ENCODE peak calls at places on chromosomes 12 and 14, in four cellular contexts. One of them, this sample, is unnamed. For H3K4me1 and H3K27me3, the result is how much of the 10 kb centered on the place peaks cover.

GRCh38 chr12:54840293-54840692 is 14.0 kb upstream of the MUCL1 start:
- DNase-seq in tibial artery: no peak
- DNase-seq in fibroblast of lung: no peak
- DNase-seq in Peyer's patch: no peak
- DNase-seq in this sample: no peak

GRCh38 chr14:22432348-22432976 is 156.6 kb downstream of the DAD1 start:
- DNase-seq in tibial artery: peak
- DNase-seq in fibroblast of lung: peak
- DNase-seq in Peyer's patch: no peak
- DNase-seq in this sample: peak

GRCh38 chr12:18955594-18955993 is 173.9 kb upstream of the PLEKHA5 start:
- DNase-seq in tibial artery: no peak
- DNase-seq in fibroblast of lung: no peak
- DNase-seq in Peyer's patch: no peak
- DNase-seq in this sample: no peak

GRCh38 chr12:119229837-119230236 is 51.1 kb downstream of the HSPB8 start:
- DNase-seq in tibial artery: no peak
- DNase-seq in fibroblast of lung: peak
- DNase-seq in Peyer's patch: no peak
- DNase-seq in this sample: peak

GRCh38 chr12:2221030-2221621 is 168.3 kb downstream of the CACNA1C start:
- DNase-seq in tibial artery: no peak
- DNase-seq in fibroblast of lung: no peak
- DNase-seq in Peyer's patch: no peak
- DNase-seq in this sample: no peak

GRCh38 chr14:61752626-61753025 is 9.6 kb upstream of the SNAPC1 start:
- DNase-seq in tibial artery: no peak
- DNase-seq in fibroblast of lung: no peak
- DNase-seq in Peyer's patch: no peak
- DNase-seq in this sample: peak

GRCh38 chr14:65850429-65851145 is 438.1 kb downstream of the FUT8 start:
- DNase-seq in tibial artery: no peak
- DNase-seq in fibroblast of lung: no peak
- DNase-seq in Peyer's patch: no peak
- DNase-seq in this sample: no peak

GRCh38 chr12:1606021-1606622 is 11.7 kb upstream of the FBXL14 start:
- DNase-seq in tibial artery: peak
- DNase-seq in fibroblast of lung: peak
- DNase-seq in Peyer's patch: peak
- DNase-seq in this sample: peak

GRCh38 chr12:28164644-28165313 is 25.5 kb upstream of the CCDC91 start:
- DNase-seq in tibial artery: no peak
- DNase-seq in fibroblast of lung: no peak
- DNase-seq in Peyer's patch: no peak
- DNase-seq in this sample: no peak

GRCh38 chr12:6699989-6700645 is 498 bp downstream of the PIANP start:
- DNase-seq in tibial artery: no peak
- DNase-seq in fibroblast of lung: no peak
- DNase-seq in Peyer's patch: no peak
- DNase-seq in this sample: peak

GRCh38 chr14:103688906-103689902 is 26.0 kb downstream of the XRCC3 start:
- DNase-seq in tibial artery: no peak
- DNase-seq in fibroblast of lung: peak
- DNase-seq in Peyer's patch: no peak
- DNase-seq in this sample: peak

GRCh38 chr12:94229902-94230301 is 81.5 kb downstream of the PLXNC1 start:
- DNase-seq in tibial artery: no peak
- DNase-seq in fibroblast of lung: no peak
- DNase-seq in Peyer's patch: no peak
- DNase-seq in this sample: no peak

GRCh38 chr14:61321385-61322010 is at the start of gene PRKCH:
- DNase-seq in tibial artery: peak
- DNase-seq in fibroblast of lung: peak
- DNase-seq in Peyer's patch: peak
- DNase-seq in this sample: peak

GRCh38 chr12:25313591-25313990 is 62.9 kb upstream of the KRAS start:
- DNase-seq in tibial artery: no peak
- DNase-seq in fibroblast of lung: no peak
- DNase-seq in Peyer's patch: no peak
- DNase-seq in this sample: no peak

GRCh38 chr14:99666533-99666932 is 17.6 kb upstream of the CYP46A1 start:
- DNase-seq in tibial artery: no peak
- DNase-seq in fibroblast of lung: no peak
- DNase-seq in Peyer's patch: no peak
- DNase-seq in this sample: no peak

GRCh38 chr14:53528114-53528513 is 375.0 kb upstream of the DDHD1 start:
- DNase-seq in tibial artery: no peak
- DNase-seq in fibroblast of lung: peak
- DNase-seq in Peyer's patch: no peak
- DNase-seq in this sample: peak

GRCh38 chr14:99203080-99203479 is 68.9 kb downstream of the BCL11B start:
- DNase-seq in tibial artery: no peak
- DNase-seq in fibroblast of lung: no peak
- DNase-seq in Peyer's patch: no peak
- DNase-seq in this sample: no peak

GRCh38 chr12:110373025-110373876 is 30.3 kb downstream of the ANAPC7 start:
- DNase-seq in tibial artery: no peak
- DNase-seq in fibroblast of lung: no peak
- DNase-seq in Peyer's patch: no peak
- DNase-seq in this sample: no peak

GRCh38 chr14:30468354-30468753 is 90.6 kb upstream of the G2E3 start:
- DNase-seq in tibial artery: no peak
- DNase-seq in fibroblast of lung: no peak
- DNase-seq in Peyer's patch: no peak
- DNase-seq in this sample: no peak

GRCh38 chr12:57744194-57744776 is 554 bp upstream of the TSPAN31 start:
- DNase-seq in tibial artery: peak
- DNase-seq in fibroblast of lung: peak
- DNase-seq in Peyer's patch: peak
- DNase-seq in this sample: no peak

GRCh38 chr12:76375470-76375869 is 27.3 kb upstream of the BBS10 start:
- DNase-seq in tibial artery: no peak
- DNase-seq in fibroblast of lung: no peak
- DNase-seq in Peyer's patch: no peak
- DNase-seq in this sample: no peak

GRCh38 chr14:75064205-75064567 is 362 bp upstream of the ACYP1 start:
- DNase-seq in tibial artery: no peak
- DNase-seq in fibroblast of lung: no peak
- DNase-seq in Peyer's patch: no peak
- DNase-seq in this sample: no peak

GRCh38 chr12:31407562-31407961 is 81.6 kb upstream of the SINHCAF start:
- DNase-seq in tibial artery: no peak
- DNase-seq in fibroblast of lung: no peak
- DNase-seq in Peyer's patch: no peak
- DNase-seq in this sample: no peak

GRCh38 chr14:33936391-33936790 is 14.5 kb downstream of the EGLN3 start:
- DNase-seq in tibial artery: no peak
- DNase-seq in fibroblast of lung: no peak
- DNase-seq in Peyer's patch: no peak
- DNase-seq in this sample: no peak

GRCh38 chr12:105273601-105274000 is 37.6 kb upstream of the APPL2 start:
- DNase-seq in tibial artery: no peak
- DNase-seq in fibroblast of lung: no peak
- DNase-seq in Peyer's patch: no peak
- DNase-seq in this sample: no peak

GRCh38 chr12:115648463-115648862 is 629.0 kb downstream of the MED13L start:
- DNase-seq in tibial artery: no peak
- DNase-seq in fibroblast of lung: peak
- DNase-seq in Peyer's patch: no peak
- DNase-seq in this sample: no peak

GRCh38 chr12:121030576-121031212 is 8.4 kb downstream of the OASL start:
- DNase-seq in tibial artery: no peak
- DNase-seq in fibroblast of lung: no peak
- DNase-seq in Peyer's patch: no peak
- DNase-seq in this sample: no peak

GRCh38 chr12:121034906-121035305 is 4.1 kb downstream of the OASL start:
- DNase-seq in tibial artery: no peak
- DNase-seq in fibroblast of lung: no peak
- DNase-seq in Peyer's patch: no peak
- DNase-seq in this sample: no peak

GRCh38 chr12:121036810-121037326 is 2.2 kb downstream of the OASL start:
- DNase-seq in tibial artery: no peak
- DNase-seq in fibroblast of lung: peak
- DNase-seq in Peyer's patch: no peak
- DNase-seq in this sample: peak

GRCh38 chr12:121038861-121039654 is at the start of gene OASL:
- DNase-seq in tibial artery: no peak
- DNase-seq in fibroblast of lung: peak
- DNase-seq in Peyer's patch: peak
- DNase-seq in this sample: no peak

DNA sequence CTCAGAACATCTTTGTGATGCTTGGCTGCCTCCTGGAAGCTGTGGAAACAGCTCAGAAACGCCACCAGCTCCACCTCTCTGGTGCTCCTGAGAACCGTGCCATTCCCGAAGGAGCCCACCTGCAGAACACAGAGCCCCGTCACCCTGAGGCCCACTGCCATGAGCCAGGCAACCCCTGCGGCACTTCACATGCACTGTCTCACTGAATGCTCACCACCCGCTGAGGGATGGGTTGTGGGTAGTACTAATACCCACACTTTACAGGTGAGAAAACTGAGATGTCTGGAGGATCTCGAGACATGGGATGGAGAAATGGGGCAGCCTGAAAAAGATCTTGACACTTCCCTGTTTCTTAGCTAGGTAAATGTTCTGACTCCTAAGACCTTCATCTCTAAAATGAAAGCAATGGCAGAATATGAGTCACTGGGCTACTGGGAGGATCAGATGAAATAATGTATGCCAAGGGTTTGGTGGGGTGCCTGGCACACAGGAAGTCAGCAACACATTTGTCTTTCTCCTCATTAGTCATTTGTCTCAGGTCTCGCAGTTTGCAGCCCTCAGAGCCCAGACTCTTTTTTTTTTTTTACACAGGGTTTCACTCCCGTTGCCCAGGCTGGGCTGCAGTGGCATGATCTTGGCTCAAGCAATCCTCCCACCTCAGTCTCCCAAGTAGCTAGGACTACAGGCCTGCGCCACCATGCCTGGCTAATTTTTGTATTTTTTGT is 5.3 kb downstream of the OASL start:
- DNase-seq in tibial artery: no peak
- DNase-seq in fibroblast of lung: peak
- DNase-seq in Peyer's patch: no peak
- DNase-seq in this sample: peak
- H3K27ac ChIP-seq in tibial artery: no peak
- H3K27ac ChIP-seq in fibroblast of lung: no peak
- H3K27ac ChIP-seq in Peyer's patch: no peak
- H3K27ac ChIP-seq in this sample: no peak

GRCh38 chr14:91357272-91357671 is 60.3 kb downstream of the CCDC88C start:
- DNase-seq in tibial artery: no peak
- DNase-seq in fibroblast of lung: no peak
- DNase-seq in Peyer's patch: no peak
- DNase-seq in this sample: no peak

GRCh38 chr14:91352696-91353692 is 64.6 kb downstream of the CCDC88C start:
- DNase-seq in tibial artery: no peak
- DNase-seq in fibroblast of lung: no peak
- DNase-seq in Peyer's patch: no peak
- DNase-seq in this sample: no peak

GRCh38 chr14:91356218-91356763 is 61.3 kb downstream of the CCDC88C start:
- DNase-seq in tibial artery: no peak
- DNase-seq in fibroblast of lung: no peak
- DNase-seq in Peyer's patch: peak
- DNase-seq in this sample: no peak

GRCh38 chr14:91354221-91354916 is 63.3 kb downstream of the CCDC88C start:
- DNase-seq in tibial artery: no peak
- DNase-seq in fibroblast of lung: no peak
- DNase-seq in Peyer's patch: no peak
- DNase-seq in this sample: no peak

DNA sequence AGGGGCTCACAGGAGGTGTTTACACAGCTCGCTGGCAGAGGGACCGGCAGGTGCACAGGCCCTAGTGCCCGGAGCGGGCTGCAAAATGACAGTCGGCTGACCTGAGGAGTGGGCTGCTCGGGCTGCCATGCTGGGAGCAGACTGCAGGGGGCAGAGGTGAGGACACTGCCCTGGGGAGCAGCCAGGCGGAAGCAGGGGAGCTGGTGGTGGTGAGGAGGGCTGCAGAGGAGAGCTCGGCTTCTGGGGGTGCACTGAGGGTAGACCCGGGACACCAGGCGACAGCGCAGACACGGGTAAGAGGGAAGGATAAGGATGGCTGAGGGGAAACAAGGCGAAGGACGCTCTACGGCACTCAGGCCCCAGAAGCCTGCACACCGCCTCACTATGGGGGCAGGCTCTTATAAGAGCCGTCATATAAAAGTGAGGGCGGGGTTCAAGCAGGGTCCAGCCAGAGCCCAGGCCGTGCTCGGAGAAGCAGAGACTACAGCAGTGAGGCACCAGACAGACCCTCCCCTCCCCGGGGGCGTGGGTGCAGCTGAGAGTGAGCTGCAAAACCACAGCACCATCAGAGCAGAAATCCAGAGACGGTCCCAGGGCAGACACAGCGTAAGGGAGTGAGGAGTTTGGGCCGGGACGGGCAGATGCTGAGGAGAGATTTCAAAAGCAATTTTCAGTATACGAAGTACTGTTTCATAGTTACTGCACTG is 62.5 kb downstream of the CCDC88C start:
- DNase-seq in tibial artery: no peak
- DNase-seq in fibroblast of lung: no peak
- DNase-seq in Peyer's patch: peak
- DNase-seq in this sample: no peak
- H3K4me1 ChIP-seq in tibial artery: under half
- H3K4me1 ChIP-seq in fibroblast of lung: under half
- H3K4me1 ChIP-seq in Peyer's patch: under half
- H3K4me1 ChIP-seq in this sample: under half

GRCh38 chr14:72855913-72856312 is 38.0 kb downstream of the DPF3 start:
- DNase-seq in tibial artery: no peak
- DNase-seq in fibroblast of lung: peak
- DNase-seq in Peyer's patch: no peak
- DNase-seq in this sample: no peak
- H3K27me3 ChIP-seq in tibial artery: under half
- H3K27me3 ChIP-seq in fibroblast of lung: under half
- H3K27me3 ChIP-seq in Peyer's patch: under half
- H3K27me3 ChIP-seq in this sample: under half

GRCh38 chr12:93130371-93131049 is 201.4 kb upstream of the EEA1 start:
- DNase-seq in tibial artery: no peak
- DNase-seq in fibroblast of lung: no peak
- DNase-seq in Peyer's patch: no peak
- DNase-seq in this sample: no peak
- H3K27ac ChIP-seq in tibial artery: peak
- H3K27ac ChIP-seq in fibroblast of lung: no peak
- H3K27ac ChIP-seq in Peyer's patch: no peak
- H3K27ac ChIP-seq in this sample: peak

GRCh38 chr14:68233385-68233784 is 413.8 kb downstream of the RAD51B start:
- DNase-seq in tibial artery: no peak
- DNase-seq in fibroblast of lung: no peak
- DNase-seq in Peyer's patch: no peak
- DNase-seq in this sample: no peak
- H3K4me1 ChIP-seq in tibial artery: under half
- H3K4me1 ChIP-seq in fibroblast of lung: under half
- H3K4me1 ChIP-seq in Peyer's patch: under half
- H3K4me1 ChIP-seq in this sample: under half